ENCODE peak calls at places on chromosomes 2 and 18, in four cellular contexts. Y is stomach, S is left ventricle myocardium inferior, D is psoas muscle. A is an unnamed sample. For H3K4me1, the result is how much of the 10 kb centered on the place peaks cover.

GRCh38 chr2:238024986-238025385 is 35.8 kb upstream of the SCLY start:
- DNase-seq in Y (no peak), S (no peak), D (no peak), A (no peak)

GRCh38 chr2:9178905-9179571 is 27.6 kb upstream of the ASAP2 start:
- DNase-seq in Y (peak), S (peak), D (peak), A (peak)

GRCh38 chr2:28134262-28134812 is 243.8 kb downstream of the BABAM2 start:
- DNase-seq in Y (peak), S (no peak), D (no peak), A (peak)

GRCh38 chr2:72576861-72577260 is 249.0 kb downstream of the EXOC6B start:
- DNase-seq in Y (no peak), S (no peak), D (no peak), A (no peak)

GRCh38 chr2:74441690-74442482 is at the start of gene RTKN:
- DNase-seq in Y (peak), S (peak), D (peak), A (peak)

GRCh38 chr2:8872821-8873432 is 35.5 kb upstream of the KIDINS220 start:
- DNase-seq in Y (no peak), S (no peak), D (no peak), A (no peak)

GRCh38 chr2:187774551-187775071 is 220.4 kb upstream of the TFPI start:
- DNase-seq in Y (no peak), S (no peak), D (no peak), A (no peak)

GRCh38 chr18:54255141-54255540 is 14.2 kb upstream of the POLI start:
- DNase-seq in Y (no peak), S (no peak), D (no peak), A (no peak)

GRCh38 chr2:95268208-95269035 is 5.8 kb upstream of the PROM2 start:
- DNase-seq in Y (peak), S (no peak), D (no peak), A (no peak)

GRCh38 chr2:191629001-191629453 is 48.9 kb upstream of the NABP1 start:
- DNase-seq in Y (no peak), S (no peak), D (no peak), A (no peak)

GRCh38 chr2:191625016-191625415 is 52.9 kb upstream of the NABP1 start:
- DNase-seq in Y (no peak), S (no peak), D (no peak), A (no peak)

GRCh38 chr2:191630313-191630712 is 47.6 kb upstream of the NABP1 start:
- DNase-seq in Y (no peak), S (no peak), D (no peak), A (no peak)

GRCh38 chr2:191626497-191627151 is 51.3 kb upstream of the NABP1 start:
- DNase-seq in Y (no peak), S (no peak), D (no peak), A (no peak)

GRCh38 chr2:191627518-191627917 is 50.4 kb upstream of the NABP1 start:
- DNase-seq in Y (no peak), S (no peak), D (no peak), A (no peak)
- H3K4me1 ChIP-seq in Y (under half), S (under half), D (under half), A (under half)

GRCh38 chr2:232320038-232320790 is 58.3 kb upstream of the ALPP start:
- DNase-seq in Y (peak), S (no peak), D (no peak), A (no peak)
- H3K4me1 ChIP-seq in Y (under half), S (under half), D (under half), A (under half)

DNA sequence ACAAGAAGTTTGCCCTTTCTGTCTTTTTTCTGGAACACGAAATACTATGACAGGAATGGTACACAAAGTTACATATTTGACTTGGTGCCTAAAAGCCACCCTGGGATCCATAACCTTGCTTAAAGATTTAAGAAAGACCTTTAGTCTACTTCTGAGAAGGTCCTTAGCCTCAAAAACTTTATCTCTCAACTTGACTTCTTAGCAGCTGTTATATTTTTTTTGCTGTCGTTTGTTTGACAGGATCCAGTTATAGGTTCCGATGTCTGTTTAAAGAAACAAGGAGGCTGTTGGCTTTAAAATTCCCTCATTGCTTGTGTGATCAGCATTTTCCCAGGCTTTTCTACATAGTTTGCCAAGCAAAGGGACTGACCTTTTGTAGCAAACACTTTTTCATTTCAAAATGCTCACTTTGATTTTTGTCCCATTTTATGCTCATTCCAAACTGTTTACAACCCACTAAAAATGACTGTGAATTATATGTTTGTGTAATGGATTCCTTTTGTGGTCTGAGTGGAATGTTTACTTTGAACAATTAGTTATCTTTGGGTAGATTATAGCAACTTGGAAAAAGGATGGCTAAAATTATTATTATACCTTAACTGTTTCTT is 394.9 kb downstream of the ARHGAP15 start:
- DNase-seq in Y (no peak), S (no peak), D (no peak), A (no peak)
- H3K4me1 ChIP-seq in Y (under half), S (under half), D (under half), A (under half)

DNA sequence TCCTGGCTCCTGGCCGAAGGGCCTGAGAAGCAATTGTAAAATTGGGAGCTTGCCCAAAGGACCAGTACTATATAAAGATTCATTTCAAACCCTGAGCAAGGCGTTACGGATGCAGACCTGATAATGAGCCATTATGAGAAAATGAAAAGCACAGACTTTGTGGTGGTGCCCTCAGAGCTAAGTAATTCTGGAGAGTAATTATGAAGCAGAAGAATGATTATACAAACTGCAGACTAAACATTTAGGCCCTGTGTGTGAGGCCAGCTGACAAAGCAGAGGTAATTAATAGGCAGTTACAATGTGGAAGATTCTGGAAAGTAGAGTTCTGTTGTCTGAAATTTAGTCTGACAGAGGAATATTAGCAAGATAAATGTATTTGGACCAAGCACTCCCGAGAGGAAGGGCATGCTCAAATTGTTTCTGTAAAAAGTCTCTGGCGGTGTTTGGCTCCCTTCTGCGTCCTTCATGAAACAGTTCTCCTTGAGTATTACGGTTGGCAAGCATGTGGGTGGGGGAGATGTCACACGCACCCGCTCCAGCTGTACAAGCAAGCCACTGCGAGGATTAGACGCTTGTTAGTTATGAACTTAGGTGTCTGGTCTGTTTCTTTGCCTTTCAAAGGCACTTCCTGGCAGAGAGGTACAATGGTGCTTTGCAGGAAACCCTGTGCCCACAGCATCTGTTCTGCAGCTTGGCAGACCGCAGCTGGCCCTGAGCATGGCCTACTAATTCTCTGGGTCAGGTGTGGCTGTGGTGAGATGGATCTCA is 45.5 kb downstream of the CDC42EP3 start:
- DNase-seq in Y (no peak), S (no peak), D (no peak), A (no peak)
- H3K4me1 ChIP-seq in Y (under half), S (under half), D (half or more), A (under half)

GRCh38 chr2:111667001-111667400 is 217.0 kb downstream of the ANAPC1 start:
- DNase-seq in Y (no peak), S (no peak), D (no peak), A (no peak)

GRCh38 chr2:111665011-111665410 is 219.0 kb downstream of the ANAPC1 start:
- DNase-seq in Y (no peak), S (no peak), D (no peak), A (no peak)

GRCh38 chr2:111666160-111666559 is 217.8 kb downstream of the ANAPC1 start:
- DNase-seq in Y (no peak), S (no peak), D (no peak), A (no peak)

GRCh38 chr2:111664451-111664850 is 219.5 kb downstream of the ANAPC1 start:
- DNase-seq in Y (no peak), S (no peak), D (no peak), A (no peak)

GRCh38 chr2:111665551-111666116 is 218.4 kb downstream of the ANAPC1 start:
- DNase-seq in Y (no peak), S (no peak), D (no peak), A (no peak)
- H3K4me1 ChIP-seq in Y (under half), S (under half), D (under half), A (under half)

A was measured in ovary.